ENCODE peak calls at places on chromosomes 5 and 9, in nine cellular contexts. T is NCI-H748 treated with DMSO at 0.1 percent for 48 hours; Q is activated T-cell treated with anti-CD3 and anti-CD28 coated beads for 24 hours; R is CD8-positive, alpha-beta T cell; F is AG08395; G is cardiac muscle cell; M is H9; X is OCI-LY7; V is caudate nucleus. K is an unnamed sample.

GRCh38 chr5:79666758-79667157 is 22.9 kb upstream of the CMYA5 start:
- DNase-seq in R (no peak), X (no peak), F (no peak), G (no peak), V (no peak), Q (no peak), M (no peak), T (no peak), K (no peak)

GRCh38 chr5:164614707-164615106 is 1109.3 kb downstream of the MAT2B start:
- DNase-seq in X (no peak), Q (no peak), G (no peak), T (no peak), V (no peak), F (no peak), R (no peak), M (no peak), K (no peak)

GRCh38 chr9:90107021-90107771 is 502.4 kb downstream of the GADD45G start:
- DNase-seq in F (no peak), T (peak; percentile 24), Q (no peak), G (no peak), R (no peak), X (no peak), M (no peak), V (no peak), K (no peak)

GRCh38 chr5:124315746-124316415 is 430.6 kb downstream of the ZNF608 start:
- DNase-seq in Q (no peak), G (peak; percentile 41), T (no peak), X (no peak), M (no peak), V (no peak), F (no peak), R (no peak), K (no peak)

GRCh38 chr5:133406208-133406607 is 206.1 kb downstream of the FSTL4 start:
- DNase-seq in M (no peak), R (peak; percentile 39), X (no peak), T (no peak), F (no peak), G (no peak), V (no peak), Q (no peak), K (no peak)

GRCh38 chr5:135329101-135329912 is 69.7 kb downstream of the MACROH2A1 start:
- DNase-seq in R (no peak), G (no peak), T (no peak), V (no peak), F (no peak), M (no peak), X (no peak), Q (no peak), K (no peak)

GRCh38 chr5:147712024-147712423 is 70.5 kb downstream of the JAKMIP2 start:
- DNase-seq in F (no peak), V (no peak), R (no peak), G (no peak), X (no peak), Q (no peak), M (no peak), T (no peak), K (no peak)

GRCh38 chr5:111960466-111961215 is 203.6 kb upstream of the NREP start:
- DNase-seq in V (no peak), G (peak; percentile 36), Q (no peak), X (no peak), T (no peak), R (no peak), F (peak; percentile 15), M (no peak), K (no peak)

GRCh38 chr5:25345240-25345771 is 700.5 kb upstream of the CDH10 start:
- DNase-seq in R (no peak), X (no peak), V (no peak), G (no peak), M (no peak), T (peak; percentile 84), Q (no peak), F (no peak), K (no peak)